ENCODE peak calls at places on chromosomes 6 and 20, in eight cellular contexts. One of them, this sample, is unnamed.

GRCh38 chr6:26553264-26553738 is 15.1 kb downstream of the HMGN4 start:
- DNase-seq in NB4: peak; percentile 78
- DNase-seq in heart left ventricle: peak; percentile 73
- DNase-seq in A549: peak; percentile 69
- DNase-seq in transverse colon: peak; percentile 79
- DNase-seq in suprapubic skin: no peak
- DNase-seq in breast epithelium: peak; percentile 75
- DNase-seq in ovary: peak; percentile 83
- DNase-seq in this sample: no peak

GRCh38 chr6:50829898-50830439 is 11.3 kb downstream of the TFAP2B start:
- DNase-seq in breast epithelium: no peak
- DNase-seq in transverse colon: no peak
- DNase-seq in heart left ventricle: no peak
- DNase-seq in suprapubic skin: no peak
- DNase-seq in ovary: no peak
- DNase-seq in A549: no peak
- DNase-seq in NB4: no peak
- DNase-seq in this sample: no peak

GRCh38 chr6:125189494-125189893 is 35.9 kb downstream of the TPD52L1 start:
- DNase-seq in transverse colon: no peak
- DNase-seq in heart left ventricle: no peak
- DNase-seq in suprapubic skin: no peak
- DNase-seq in A549: no peak
- DNase-seq in NB4: no peak
- DNase-seq in breast epithelium: no peak
- DNase-seq in ovary: no peak
- DNase-seq in this sample: no peak

GRCh38 chr6:32837651-32838113 is 857 bp downstream of the TAP2 start:
- DNase-seq in suprapubic skin: no peak
- DNase-seq in A549: no peak
- DNase-seq in transverse colon: no peak
- DNase-seq in ovary: no peak
- DNase-seq in breast epithelium: no peak
- DNase-seq in heart left ventricle: no peak
- DNase-seq in NB4: peak; percentile 30
- DNase-seq in this sample: peak; percentile 23

GRCh38 chr6:53888931-53889330 is 94.1 kb downstream of the LRRC1 start:
- DNase-seq in breast epithelium: no peak
- DNase-seq in NB4: no peak
- DNase-seq in A549: no peak
- DNase-seq in ovary: no peak
- DNase-seq in heart left ventricle: no peak
- DNase-seq in suprapubic skin: no peak
- DNase-seq in transverse colon: no peak
- DNase-seq in this sample: no peak

GRCh38 chr6:1585669-1586049 is 24.1 kb upstream of the FOXC1 start:
- DNase-seq in NB4: no peak
- DNase-seq in transverse colon: no peak
- DNase-seq in breast epithelium: no peak
- DNase-seq in A549: no peak
- DNase-seq in suprapubic skin: no peak
- DNase-seq in heart left ventricle: no peak
- DNase-seq in ovary: no peak
- DNase-seq in this sample: no peak

GRCh38 chr6:109117346-109118035 is 22.2 kb downstream of the CEP57L1 start:
- DNase-seq in heart left ventricle: no peak
- DNase-seq in breast epithelium: no peak
- DNase-seq in transverse colon: peak; percentile 25
- DNase-seq in NB4: peak; percentile 91
- DNase-seq in ovary: no peak
- DNase-seq in suprapubic skin: no peak
- DNase-seq in A549: no peak
- DNase-seq in this sample: no peak

GRCh38 chr20:6513586-6513985 is 253.9 kb upstream of the BMP2 start:
- DNase-seq in transverse colon: no peak
- DNase-seq in ovary: no peak
- DNase-seq in breast epithelium: no peak
- DNase-seq in A549: no peak
- DNase-seq in suprapubic skin: no peak
- DNase-seq in NB4: no peak
- DNase-seq in heart left ventricle: no peak
- DNase-seq in this sample: no peak

GRCh38 chr6:46828939-46829338 is 35.8 kb downstream of the MEP1A start:
- DNase-seq in suprapubic skin: no peak
- DNase-seq in A549: no peak
- DNase-seq in breast epithelium: no peak
- DNase-seq in heart left ventricle: no peak
- DNase-seq in NB4: no peak
- DNase-seq in ovary: no peak
- DNase-seq in transverse colon: no peak
- DNase-seq in this sample: no peak

GRCh38 chr6:13695217-13695616 is 16.4 kb downstream of the RANBP9 start:
- DNase-seq in suprapubic skin: no peak
- DNase-seq in breast epithelium: no peak
- DNase-seq in transverse colon: no peak
- DNase-seq in NB4: no peak
- DNase-seq in ovary: no peak
- DNase-seq in A549: no peak
- DNase-seq in heart left ventricle: no peak
- DNase-seq in this sample: no peak

GRCh38 chr20:59435496-59435895 is 135.1 kb downstream of the EDN3 start:
- DNase-seq in NB4: no peak
- DNase-seq in breast epithelium: no peak
- DNase-seq in A549: no peak
- DNase-seq in heart left ventricle: no peak
- DNase-seq in suprapubic skin: no peak
- DNase-seq in ovary: no peak
- DNase-seq in transverse colon: no peak
- DNase-seq in this sample: no peak

DNA sequence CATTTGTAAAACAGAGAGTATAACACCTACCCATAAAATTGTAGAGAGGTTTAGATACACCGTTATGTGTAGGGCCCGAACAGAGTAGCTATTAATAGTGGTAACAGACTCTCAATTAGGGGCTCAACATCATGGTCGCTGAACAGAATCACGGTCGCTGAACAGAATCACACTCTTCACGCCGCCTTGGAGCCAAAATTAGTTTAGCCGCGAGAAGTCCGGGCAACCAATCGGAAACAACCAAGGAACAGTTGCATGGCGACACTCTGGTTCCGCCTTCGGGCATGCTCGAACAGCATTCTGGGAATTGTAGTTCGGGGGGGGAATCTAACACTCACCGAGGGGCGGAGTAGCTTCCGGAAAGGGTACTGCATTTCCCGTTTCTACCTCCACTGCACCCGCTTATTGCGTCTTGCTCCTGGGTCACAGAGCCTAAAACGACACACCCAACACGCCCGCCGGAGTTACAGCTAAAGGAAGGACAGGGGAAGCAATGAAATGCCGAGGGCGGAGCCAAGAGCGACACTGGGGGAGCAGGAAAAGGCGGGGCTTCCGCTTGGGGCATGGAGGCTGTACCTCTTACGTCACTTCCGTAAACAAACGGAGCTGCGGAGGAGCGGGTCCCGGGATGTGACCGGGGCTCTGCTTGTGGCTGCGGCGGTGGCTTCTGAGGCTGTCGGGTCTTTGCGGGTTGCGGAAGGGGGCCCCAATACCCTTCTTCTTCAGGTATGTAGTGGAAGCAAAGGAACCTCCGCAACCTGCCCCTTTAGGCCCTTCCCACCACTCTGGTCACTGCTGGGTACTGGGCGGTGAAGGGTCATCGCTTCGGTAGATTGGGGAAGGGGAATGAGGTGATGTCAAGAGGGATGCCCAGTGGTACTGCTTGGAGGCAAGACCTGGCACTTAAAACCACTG is at the start of gene CCDC28A:
- DNase-seq in ovary: peak; percentile 94
- DNase-seq in breast epithelium: peak; percentile 94
- DNase-seq in heart left ventricle: peak; percentile 96
- DNase-seq in A549: peak; percentile 91
- DNase-seq in transverse colon: peak; percentile 94
- DNase-seq in suprapubic skin: peak; percentile 97
- DNase-seq in NB4: peak; percentile 97
- DNase-seq in this sample: peak; percentile 55
- TF ChIP-seq POLR2A in ovary: peak; percentile 59
- TF ChIP-seq POLR2A in breast epithelium: peak; percentile 88
- TF ChIP-seq POLR2A in heart left ventricle: no peak
- TF ChIP-seq POLR2A in A549: no peak
- TF ChIP-seq POLR2A in transverse colon: peak; percentile 70
- TF ChIP-seq POLR2A in suprapubic skin: peak; percentile 52
- TF ChIP-seq POLR2A in NB4: peak; percentile 71
- TF ChIP-seq POLR2A in this sample: peak; percentile 5

GRCh38 chr20:32574296-32575226 is 10.6 kb downstream of the NOL4L start:
- DNase-seq in A549: peak; percentile 69
- DNase-seq in ovary: peak; percentile 42
- DNase-seq in NB4: peak; percentile 92
- DNase-seq in heart left ventricle: no peak
- DNase-seq in suprapubic skin: no peak
- DNase-seq in breast epithelium: no peak
- DNase-seq in transverse colon: no peak
- DNase-seq in this sample: peak; percentile 92
- TF ChIP-seq POLR2A in A549: no peak
- TF ChIP-seq POLR2A in ovary: no peak
- TF ChIP-seq POLR2A in NB4: no peak
- TF ChIP-seq POLR2A in heart left ventricle: no peak
- TF ChIP-seq POLR2A in suprapubic skin: no peak
- TF ChIP-seq POLR2A in breast epithelium: no peak
- TF ChIP-seq POLR2A in transverse colon: no peak
- TF ChIP-seq POLR2A in this sample: peak; percentile 15

DNA sequence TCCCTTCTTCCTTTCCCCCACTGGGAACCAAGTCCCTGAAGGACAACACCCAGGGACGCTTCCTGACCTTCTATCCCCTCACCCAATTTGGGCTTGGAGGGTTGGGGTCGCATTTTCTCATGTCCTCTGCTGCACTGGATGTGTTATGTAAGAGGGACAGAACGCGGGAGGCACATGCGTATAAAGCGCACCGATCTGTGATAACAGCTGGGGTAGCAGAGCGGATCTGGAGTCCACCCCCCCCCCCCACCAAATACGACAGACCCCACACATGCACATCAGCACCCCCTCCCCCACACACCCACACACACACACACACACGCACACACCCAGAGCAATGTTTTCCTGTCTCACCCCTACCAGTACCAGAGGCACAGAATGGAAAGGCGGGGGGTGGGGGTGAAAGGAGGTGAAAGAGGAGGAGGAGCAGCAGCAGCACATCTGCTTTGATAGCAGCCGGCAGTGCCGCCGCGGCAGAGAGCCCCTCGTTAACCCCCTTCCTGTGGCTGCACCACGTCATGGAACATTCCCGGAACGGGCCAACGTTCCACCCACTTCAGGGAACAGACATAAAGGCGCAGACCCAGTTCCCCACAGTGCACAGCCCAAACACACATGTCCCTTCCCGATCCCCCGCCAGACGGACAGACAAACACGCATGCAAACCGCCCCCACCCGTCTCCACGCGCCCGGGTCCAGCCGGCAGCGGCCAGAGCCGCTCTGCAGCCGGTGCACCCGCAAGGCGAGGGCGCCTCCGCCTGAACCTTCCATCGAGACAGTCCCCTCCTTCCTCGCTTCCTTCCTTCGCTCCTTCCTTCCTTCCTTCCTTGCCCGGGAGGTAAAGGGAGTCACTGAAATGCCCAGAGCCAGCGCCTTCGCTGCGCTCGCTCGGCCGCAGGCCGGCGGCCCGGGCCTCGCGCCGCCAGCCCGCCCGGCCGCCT is 580 bp downstream of the HIVEP2 start:
- DNase-seq in NB4: peak; percentile 88
- DNase-seq in heart left ventricle: peak; percentile 92
- DNase-seq in A549: peak; percentile 69
- DNase-seq in ovary: peak; percentile 96
- DNase-seq in breast epithelium: peak; percentile 79
- DNase-seq in transverse colon: peak; percentile 89
- DNase-seq in suprapubic skin: peak; percentile 95
- DNase-seq in this sample: peak; percentile 42
- TF ChIP-seq POLR2A in NB4: peak; percentile 42
- TF ChIP-seq POLR2A in heart left ventricle: no peak
- TF ChIP-seq POLR2A in A549: no peak
- TF ChIP-seq POLR2A in ovary: peak; percentile 86
- TF ChIP-seq POLR2A in breast epithelium: no peak
- TF ChIP-seq POLR2A in transverse colon: peak; percentile 87
- TF ChIP-seq POLR2A in suprapubic skin: peak; percentile 89
- TF ChIP-seq POLR2A in this sample: no peak

DNA sequence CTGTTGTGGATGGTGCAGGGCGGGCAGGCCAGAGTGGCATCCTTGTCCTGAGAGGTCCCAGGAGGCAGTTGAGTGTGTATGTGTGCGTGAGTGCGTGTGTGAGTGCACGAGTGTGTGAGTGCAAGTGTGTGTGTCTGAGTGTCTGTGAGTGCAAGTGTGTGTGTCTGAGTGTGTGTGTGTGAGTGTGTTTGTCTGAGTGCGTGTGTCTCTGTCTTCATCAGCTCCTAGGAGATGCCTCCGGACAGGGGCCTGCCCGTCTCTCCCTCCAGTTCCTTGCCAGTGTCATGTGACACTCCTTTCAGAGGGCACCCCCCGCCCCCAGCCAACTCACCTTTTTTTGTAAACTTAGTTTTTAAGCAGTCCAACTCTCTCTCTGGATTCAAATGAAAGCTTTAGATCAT is 12.3 kb downstream of the IGF2R start:
- DNase-seq in suprapubic skin: no peak
- DNase-seq in heart left ventricle: no peak
- DNase-seq in A549: no peak
- DNase-seq in transverse colon: no peak
- DNase-seq in NB4: no peak
- DNase-seq in ovary: no peak
- DNase-seq in breast epithelium: no peak
- DNase-seq in this sample: no peak
- TF ChIP-seq POLR2A in suprapubic skin: no peak
- TF ChIP-seq POLR2A in heart left ventricle: no peak
- TF ChIP-seq POLR2A in A549: no peak
- TF ChIP-seq POLR2A in transverse colon: no peak
- TF ChIP-seq POLR2A in NB4: no peak
- TF ChIP-seq POLR2A in ovary: no peak
- TF ChIP-seq POLR2A in breast epithelium: no peak
- TF ChIP-seq POLR2A in this sample: no peak

DNA sequence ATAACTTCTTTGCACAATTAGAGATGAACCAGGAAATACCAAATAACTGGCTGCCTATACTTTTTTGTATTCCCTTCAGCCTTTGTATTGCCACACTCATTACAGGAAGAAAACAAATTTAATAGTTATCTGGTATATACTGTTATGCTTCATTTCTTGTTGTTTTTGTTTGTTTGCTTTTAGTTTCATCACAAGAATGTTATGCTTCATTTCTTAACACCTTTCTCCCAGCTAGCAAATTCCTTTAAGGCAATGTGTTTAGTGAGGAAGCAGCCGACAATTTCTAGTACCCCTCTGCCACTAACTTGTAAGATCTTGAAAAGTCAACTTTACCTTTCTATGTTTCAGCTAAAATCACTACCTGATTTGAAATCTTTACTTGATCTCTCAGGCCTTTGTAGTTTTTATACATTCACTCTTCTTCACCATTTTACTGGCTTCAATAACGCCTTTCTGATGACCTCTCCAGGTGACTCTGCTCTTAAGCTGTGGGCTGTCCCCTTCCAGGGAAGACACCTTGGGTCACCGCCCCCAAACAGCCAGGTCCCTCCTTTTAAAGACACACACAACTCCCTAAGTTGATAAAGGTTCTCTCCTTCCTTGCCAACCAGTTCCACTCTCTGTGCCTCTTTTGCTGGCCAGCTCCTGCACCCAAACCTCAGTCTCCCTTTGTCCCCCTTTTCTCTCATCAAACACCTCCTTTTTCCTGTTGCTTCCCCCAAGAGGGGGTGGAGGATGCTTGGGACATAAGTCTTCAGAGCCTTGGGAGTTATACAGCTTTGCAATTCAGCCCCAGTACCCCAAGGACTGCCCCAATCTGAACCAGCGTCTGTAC is 1.2 kb downstream of the NCOA6 start:
- DNase-seq in NB4: peak; percentile 76
- DNase-seq in A549: peak; percentile 80
- DNase-seq in heart left ventricle: peak; percentile 32
- DNase-seq in ovary: no peak
- DNase-seq in suprapubic skin: peak; percentile 83
- DNase-seq in breast epithelium: peak; percentile 65
- DNase-seq in transverse colon: peak; percentile 89
- DNase-seq in this sample: peak; percentile 63
- TF ChIP-seq POLR2A in NB4: no peak
- TF ChIP-seq POLR2A in A549: peak; percentile 34
- TF ChIP-seq POLR2A in heart left ventricle: no peak
- TF ChIP-seq POLR2A in ovary: no peak
- TF ChIP-seq POLR2A in suprapubic skin: no peak
- TF ChIP-seq POLR2A in breast epithelium: peak; percentile 18
- TF ChIP-seq POLR2A in transverse colon: peak; percentile 96
- TF ChIP-seq POLR2A in this sample: peak; percentile 45

This sample was measured in H54.